ENCODE peak calls at places on chromosomes 3 and 15, in four cellular contexts. One of them, this sample, is unnamed.

GRCh38 chr3:99825239-99825638 is 7.6 kb downstream of the CMSS1 start:
- DNase-seq in AG10803: no peak
- DNase-seq in fibroblast of pulmonary artery: peak; percentile 29
- DNase-seq in HFFc6: peak; percentile 32
- DNase-seq in this sample: no peak

GRCh38 chr3:172094621-172095557 is 55.5 kb downstream of the FNDC3B start:
- DNase-seq in fibroblast of pulmonary artery: no peak
- DNase-seq in AG10803: no peak
- DNase-seq in HFFc6: no peak
- DNase-seq in this sample: peak; percentile 31

GRCh38 chr3:188150982-188151381 is 3.0 kb upstream of the LPP start:
- DNase-seq in fibroblast of pulmonary artery: no peak
- DNase-seq in AG10803: no peak
- DNase-seq in HFFc6: no peak
- DNase-seq in this sample: no peak

GRCh38 chr3:131730581-131730980 is 227.8 kb upstream of the MRPL3 start:
- DNase-seq in HFFc6: peak; percentile 22
- DNase-seq in fibroblast of pulmonary artery: peak; percentile 62
- DNase-seq in AG10803: peak; percentile 86
- DNase-seq in this sample: no peak

GRCh38 chr3:44870375-44871061 is 3.9 kb upstream of the TGM4 start:
- DNase-seq in AG10803: no peak
- DNase-seq in HFFc6: no peak
- DNase-seq in fibroblast of pulmonary artery: no peak
- DNase-seq in this sample: no peak

GRCh38 chr3:152283492-152284381 is 15.0 kb downstream of the MBNL1 start:
- DNase-seq in HFFc6: no peak
- DNase-seq in AG10803: no peak
- DNase-seq in fibroblast of pulmonary artery: no peak
- DNase-seq in this sample: no peak

GRCh38 chr15:61907753-61908086 is 152.5 kb downstream of the VPS13C start:
- DNase-seq in HFFc6: no peak
- DNase-seq in AG10803: no peak
- DNase-seq in fibroblast of pulmonary artery: no peak
- DNase-seq in this sample: no peak

GRCh38 chr15:42955518-42955917 is 34.9 kb upstream of the TTBK2 start:
- DNase-seq in HFFc6: peak; percentile 11
- DNase-seq in AG10803: peak; percentile 84
- DNase-seq in fibroblast of pulmonary artery: peak; percentile 16
- DNase-seq in this sample: no peak

GRCh38 chr3:61541694-61542093 is 19.7 kb upstream of the PTPRG start:
- DNase-seq in HFFc6: no peak
- DNase-seq in fibroblast of pulmonary artery: no peak
- DNase-seq in AG10803: no peak
- DNase-seq in this sample: no peak

GRCh38 chr3:73602171-73602570 is 22.6 kb downstream of the PDZRN3 start:
- DNase-seq in AG10803: peak; percentile 97
- DNase-seq in fibroblast of pulmonary artery: peak; percentile 74
- DNase-seq in HFFc6: peak; percentile 93
- DNase-seq in this sample: no peak

GRCh38 chr15:26453914-26454313 is 319.0 kb downstream of the GABRB3 start:
- DNase-seq in HFFc6: no peak
- DNase-seq in AG10803: no peak
- DNase-seq in fibroblast of pulmonary artery: no peak
- DNase-seq in this sample: no peak

GRCh38 chr15:52100807-52101206 is 11.8 kb downstream of the BCL2L10 start:
- DNase-seq in AG10803: peak; percentile 90
- DNase-seq in fibroblast of pulmonary artery: peak; percentile 89
- DNase-seq in HFFc6: peak; percentile 89
- DNase-seq in this sample: no peak

GRCh38 chr3:119240101-119240581 is 537 bp downstream of the B4GALT4 start:
- DNase-seq in AG10803: no peak
- DNase-seq in fibroblast of pulmonary artery: peak; percentile 8
- DNase-seq in HFFc6: no peak
- DNase-seq in this sample: peak; percentile 26

GRCh38 chr3:27511724-27512422 is 27.7 kb upstream of the SLC4A7 start:
- DNase-seq in fibroblast of pulmonary artery: no peak
- DNase-seq in HFFc6: no peak
- DNase-seq in AG10803: no peak
- DNase-seq in this sample: no peak

GRCh38 chr3:164397462-164397861 is 680.8 kb downstream of the SI start:
- DNase-seq in fibroblast of pulmonary artery: no peak
- DNase-seq in HFFc6: no peak
- DNase-seq in AG10803: no peak
- DNase-seq in this sample: no peak

GRCh38 chr3:119973276-119973675 is 121.0 kb downstream of the GSK3B start:
- DNase-seq in fibroblast of pulmonary artery: no peak
- DNase-seq in AG10803: no peak
- DNase-seq in HFFc6: peak; percentile 23
- DNase-seq in this sample: no peak

GRCh38 chr3:158109295-158109803 is 540 bp upstream of the RSRC1 start:
- DNase-seq in HFFc6: no peak
- DNase-seq in fibroblast of pulmonary artery: no peak
- DNase-seq in AG10803: peak; percentile 4
- DNase-seq in this sample: no peak

GRCh38 chr15:53384417-53384816 is 375.0 kb downstream of the WDR72 start:
- DNase-seq in AG10803: no peak
- DNase-seq in fibroblast of pulmonary artery: no peak
- DNase-seq in HFFc6: no peak
- DNase-seq in this sample: no peak

GRCh38 chr15:90358124-90359033 is 6.3 kb downstream of the ZNF774 start:
- DNase-seq in fibroblast of pulmonary artery: peak; percentile 56
- DNase-seq in AG10803: peak; percentile 54
- DNase-seq in HFFc6: no peak
- DNase-seq in this sample: no peak

GRCh38 chr3:61899700-61900462 is 338.5 kb downstream of the PTPRG start:
- DNase-seq in fibroblast of pulmonary artery: no peak
- DNase-seq in HFFc6: no peak
- DNase-seq in AG10803: no peak
- DNase-seq in this sample: no peak

GRCh38 chr3:179661777-179662176 is 8.9 kb downstream of the USP13 start:
- DNase-seq in HFFc6: no peak
- DNase-seq in AG10803: no peak
- DNase-seq in fibroblast of pulmonary artery: no peak
- DNase-seq in this sample: no peak

GRCh38 chr3:186922790-186923189 is 7.5 kb upstream of the ST6GAL1 start:
- DNase-seq in AG10803: no peak
- DNase-seq in HFFc6: no peak
- DNase-seq in fibroblast of pulmonary artery: no peak
- DNase-seq in this sample: no peak

GRCh38 chr3:146781606-146782005 is 176.5 kb upstream of the PLSCR5 start:
- DNase-seq in HFFc6: peak; percentile 29
- DNase-seq in fibroblast of pulmonary artery: peak; percentile 2
- DNase-seq in AG10803: no peak
- DNase-seq in this sample: no peak

GRCh38 chr15:85611361-85611760 is 183.4 kb downstream of the KLHL25 start:
- DNase-seq in fibroblast of pulmonary artery: no peak
- DNase-seq in AG10803: no peak
- DNase-seq in HFFc6: no peak
- DNase-seq in this sample: no peak

GRCh38 chr3:70658779-70659310 is 346.4 kb upstream of the MDFIC2 start:
- DNase-seq in HFFc6: no peak
- DNase-seq in fibroblast of pulmonary artery: no peak
- DNase-seq in AG10803: no peak
- DNase-seq in this sample: no peak

GRCh38 chr15:51180534-51180933 is 85.8 kb upstream of the TNFAIP8L3 start:
- DNase-seq in fibroblast of pulmonary artery: no peak
- DNase-seq in AG10803: no peak
- DNase-seq in HFFc6: no peak
- DNase-seq in this sample: no peak

GRCh38 chr3:157130881-157131251 is 29.1 kb downstream of the CCNL1 start:
- DNase-seq in fibroblast of pulmonary artery: no peak
- DNase-seq in HFFc6: no peak
- DNase-seq in AG10803: no peak
- DNase-seq in this sample: no peak

GRCh38 chr15:51970981-51971352 is 611 bp downstream of the LEO1 start:
- DNase-seq in HFFc6: no peak
- DNase-seq in AG10803: peak; percentile 11
- DNase-seq in fibroblast of pulmonary artery: no peak
- DNase-seq in this sample: peak; percentile 37

GRCh38 chr3:42758126-42758525 is 14.9 kb downstream of the CCDC13 start:
- DNase-seq in AG10803: no peak
- DNase-seq in fibroblast of pulmonary artery: no peak
- DNase-seq in HFFc6: no peak
- DNase-seq in this sample: no peak

GRCh38 chr3:113536627-113537101 is 4.3 kb downstream of the SIDT1 start:
- DNase-seq in AG10803: no peak
- DNase-seq in HFFc6: peak; percentile 44
- DNase-seq in fibroblast of pulmonary artery: peak; percentile 18
- DNase-seq in this sample: no peak

DNA sequence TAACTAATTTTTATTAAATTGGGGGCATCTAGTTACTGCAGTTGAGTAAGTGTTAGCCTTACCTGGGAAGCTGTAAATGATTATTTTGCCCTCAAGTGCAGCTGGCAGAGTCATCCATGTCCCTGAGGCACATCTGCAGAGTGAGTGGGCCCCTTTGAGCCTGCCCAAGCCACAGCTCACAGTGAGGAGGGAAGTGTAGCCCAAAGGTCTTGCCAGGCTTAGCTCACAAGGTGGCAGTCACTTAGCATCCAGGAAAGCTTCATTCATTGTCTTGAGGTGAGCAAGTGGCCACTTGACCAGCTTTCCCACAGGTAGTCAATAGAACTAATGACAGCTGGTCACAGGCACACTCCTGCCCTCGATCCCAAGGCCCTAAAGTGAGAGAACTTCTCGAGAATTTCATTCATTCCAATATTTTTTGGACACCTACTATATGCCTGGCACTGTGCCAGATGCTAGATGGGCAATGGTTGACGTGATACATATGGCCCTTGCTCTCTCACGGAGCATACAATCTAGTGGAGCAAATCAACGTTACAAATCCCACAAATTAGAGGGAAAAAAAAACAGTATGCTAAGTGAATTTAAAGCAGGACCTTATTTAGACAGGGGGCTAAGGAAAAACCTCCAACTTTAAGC is 163.3 kb upstream of the IL12A start:
- DNase-seq in HFFc6: no peak
- DNase-seq in fibroblast of pulmonary artery: no peak
- DNase-seq in AG10803: no peak
- DNase-seq in this sample: no peak
- TF ChIP-seq CTCF in HFFc6: no peak
- TF ChIP-seq CTCF in fibroblast of pulmonary artery: no peak
- TF ChIP-seq CTCF in AG10803: no peak
- TF ChIP-seq CTCF in this sample: no peak

GRCh38 chr3:4270726-4271125 is 32.4 kb upstream of the SETMAR start:
- DNase-seq in fibroblast of pulmonary artery: no peak
- DNase-seq in AG10803: no peak
- DNase-seq in HFFc6: no peak
- DNase-seq in this sample: peak; percentile 19

GRCh38 chr3:4271834-4272233 is 31.3 kb upstream of the SETMAR start:
- DNase-seq in HFFc6: peak; percentile 41
- DNase-seq in fibroblast of pulmonary artery: peak; percentile 32
- DNase-seq in AG10803: peak; percentile 26
- DNase-seq in this sample: peak; percentile 35
- TF ChIP-seq CTCF in HFFc6: peak; percentile 77
- TF ChIP-seq CTCF in fibroblast of pulmonary artery: peak; percentile 32
- TF ChIP-seq CTCF in AG10803: peak; percentile 58
- TF ChIP-seq CTCF in this sample: no peak

DNA sequence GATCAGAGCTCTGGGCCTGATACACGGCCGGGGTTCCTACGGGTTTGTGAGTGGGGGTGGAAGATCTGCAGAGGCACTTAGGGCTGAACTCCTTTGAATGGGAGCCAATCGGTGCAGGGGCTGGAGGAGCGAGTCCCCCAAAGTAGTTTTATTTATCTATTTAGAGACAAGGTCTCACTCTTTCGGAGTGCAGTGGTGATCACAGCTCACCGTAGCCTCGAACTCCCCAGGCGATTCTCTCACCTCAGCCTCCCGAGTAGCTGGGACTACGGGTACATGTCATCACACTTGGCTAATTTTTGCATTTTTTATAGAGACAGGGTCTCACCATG is 1.6 kb upstream of the CELSR3 start:
- DNase-seq in fibroblast of pulmonary artery: no peak
- DNase-seq in AG10803: no peak
- DNase-seq in HFFc6: no peak
- DNase-seq in this sample: no peak
- TF ChIP-seq CTCF in fibroblast of pulmonary artery: no peak
- TF ChIP-seq CTCF in AG10803: no peak
- TF ChIP-seq CTCF in HFFc6: peak; percentile 41
- TF ChIP-seq CTCF in this sample: no peak

GRCh38 chr15:41367418-41367817 is 34.7 kb downstream of the NUSAP1 start:
- DNase-seq in HFFc6: no peak
- DNase-seq in AG10803: no peak
- DNase-seq in fibroblast of pulmonary artery: no peak
- DNase-seq in this sample: no peak
- TF ChIP-seq CTCF in HFFc6: no peak
- TF ChIP-seq CTCF in AG10803: no peak
- TF ChIP-seq CTCF in fibroblast of pulmonary artery: no peak
- TF ChIP-seq CTCF in this sample: no peak

GRCh38 chr3:49028673-49029562 is at the start of gene IMPDH2:
- DNase-seq in fibroblast of pulmonary artery: peak; percentile 94
- DNase-seq in AG10803: peak; percentile 90
- DNase-seq in HFFc6: peak; percentile 88
- DNase-seq in this sample: peak; percentile 92
- TF ChIP-seq CTCF in fibroblast of pulmonary artery: peak; percentile 1
- TF ChIP-seq CTCF in AG10803: no peak
- TF ChIP-seq CTCF in HFFc6: peak; percentile 24
- TF ChIP-seq CTCF in this sample: peak; percentile 3

DNA sequence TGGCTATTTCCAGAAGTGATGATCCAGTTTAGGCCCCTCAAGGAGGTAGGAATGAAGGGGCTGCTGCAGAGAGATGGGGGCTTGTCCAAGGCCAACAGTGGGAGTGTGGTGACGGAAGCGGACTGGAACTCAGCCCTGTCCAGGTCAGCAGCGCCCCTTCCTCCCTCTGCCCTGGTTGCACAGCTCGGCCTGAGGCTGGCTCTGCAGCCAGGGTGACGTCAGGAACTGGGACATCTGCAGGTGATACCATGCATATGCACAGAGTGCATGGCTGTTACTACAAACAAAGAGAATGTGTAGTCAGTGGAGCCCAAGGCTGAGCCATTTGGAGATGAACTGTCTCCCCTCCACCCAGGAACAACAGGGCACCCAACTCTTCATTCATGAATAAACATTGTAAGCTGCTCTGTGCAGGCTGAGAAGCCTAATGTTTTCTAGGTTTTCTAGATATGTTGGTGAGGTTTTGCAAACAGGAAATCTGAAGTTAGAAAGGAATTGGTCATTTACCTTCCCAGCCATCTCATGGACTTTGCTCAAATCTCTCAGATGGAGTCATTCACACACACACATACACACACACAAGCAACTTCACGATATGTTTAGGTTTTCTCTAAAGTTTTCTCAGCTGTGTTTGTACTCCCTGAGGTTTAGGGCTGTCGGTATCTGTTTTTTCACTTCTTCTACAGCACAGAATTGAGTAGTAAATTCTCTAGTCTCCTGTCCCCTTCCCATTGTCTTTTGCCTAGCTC is 117.2 kb downstream of the TLE3 start:
- DNase-seq in HFFc6: no peak
- DNase-seq in AG10803: no peak
- DNase-seq in fibroblast of pulmonary artery: no peak
- DNase-seq in this sample: no peak
- TF ChIP-seq CTCF in HFFc6: no peak
- TF ChIP-seq CTCF in AG10803: no peak
- TF ChIP-seq CTCF in fibroblast of pulmonary artery: no peak
- TF ChIP-seq CTCF in this sample: no peak

GRCh38 chr15:63436872-63437375 is 55.3 kb upstream of the CA12 start:
- DNase-seq in fibroblast of pulmonary artery: peak; percentile 89
- DNase-seq in HFFc6: peak; percentile 83
- DNase-seq in AG10803: peak; percentile 79
- DNase-seq in this sample: no peak
- TF ChIP-seq CTCF in fibroblast of pulmonary artery: peak; percentile 19
- TF ChIP-seq CTCF in HFFc6: peak; percentile 19
- TF ChIP-seq CTCF in AG10803: peak; percentile 18
- TF ChIP-seq CTCF in this sample: no peak

This sample was measured in GM13976.